ENCODE peak calls at places on chromosomes 6 and 20, in five cellular contexts. J is sigmoid colon, N is stomach, A is H1, B is transverse colon. Q is an unnamed sample. For H3K4me1, the result is how much of the 10 kb centered on the place peaks cover.

GRCh38 chr6:129605962-129606361 is 104.0 kb downstream of the ARHGAP18 start:
- DNase-seq in J (no peak), N (no peak), A (no peak), B (no peak), Q (no peak)

GRCh38 chr6:124984668-124985338 is 22.6 kb downstream of the RNF217 start:
- DNase-seq in J (no peak), N (no peak), A (no peak), B (no peak), Q (no peak)

GRCh38 chr6:95529762-95530161 is 47.6 kb upstream of the MANEA start:
- DNase-seq in J (no peak), N (no peak), A (no peak), B (no peak), Q (no peak)

GRCh38 chr20:63561624-63562396 is 7.9 kb downstream of the FNDC11 start:
- DNase-seq in J (no peak), N (no peak), A (no peak), B (no peak), Q (no peak)

GRCh38 chr6:50128420-50129005 is 78.8 kb upstream of the DEFB112 start:
- DNase-seq in J (no peak), N (no peak), A (no peak), B (no peak), Q (no peak)

GRCh38 chr6:41938590-41938989 is 3.0 kb downstream of the CCND3 start:
- DNase-seq in J (no peak), N (no peak), A (no peak), B (no peak), Q (no peak)

GRCh38 chr6:148470606-148471299 is 128.1 kb downstream of the SASH1 start:
- DNase-seq in J (no peak), N (no peak), A (peak), B (no peak), Q (no peak)

GRCh38 chr6:20188630-20189075 is 23.6 kb downstream of the MBOAT1 start:
- DNase-seq in J (no peak), N (no peak), A (no peak), B (no peak), Q (no peak)

GRCh38 chr20:25058797-25059486 is 1.0 kb upstream of the ACSS1 start:
- DNase-seq in J (peak), N (peak), A (no peak), B (peak), Q (no peak)

GRCh38 chr6:156862711-156863110 is 85.5 kb downstream of the ARID1B start:
- DNase-seq in J (no peak), N (no peak), A (no peak), B (no peak), Q (no peak)

DNA sequence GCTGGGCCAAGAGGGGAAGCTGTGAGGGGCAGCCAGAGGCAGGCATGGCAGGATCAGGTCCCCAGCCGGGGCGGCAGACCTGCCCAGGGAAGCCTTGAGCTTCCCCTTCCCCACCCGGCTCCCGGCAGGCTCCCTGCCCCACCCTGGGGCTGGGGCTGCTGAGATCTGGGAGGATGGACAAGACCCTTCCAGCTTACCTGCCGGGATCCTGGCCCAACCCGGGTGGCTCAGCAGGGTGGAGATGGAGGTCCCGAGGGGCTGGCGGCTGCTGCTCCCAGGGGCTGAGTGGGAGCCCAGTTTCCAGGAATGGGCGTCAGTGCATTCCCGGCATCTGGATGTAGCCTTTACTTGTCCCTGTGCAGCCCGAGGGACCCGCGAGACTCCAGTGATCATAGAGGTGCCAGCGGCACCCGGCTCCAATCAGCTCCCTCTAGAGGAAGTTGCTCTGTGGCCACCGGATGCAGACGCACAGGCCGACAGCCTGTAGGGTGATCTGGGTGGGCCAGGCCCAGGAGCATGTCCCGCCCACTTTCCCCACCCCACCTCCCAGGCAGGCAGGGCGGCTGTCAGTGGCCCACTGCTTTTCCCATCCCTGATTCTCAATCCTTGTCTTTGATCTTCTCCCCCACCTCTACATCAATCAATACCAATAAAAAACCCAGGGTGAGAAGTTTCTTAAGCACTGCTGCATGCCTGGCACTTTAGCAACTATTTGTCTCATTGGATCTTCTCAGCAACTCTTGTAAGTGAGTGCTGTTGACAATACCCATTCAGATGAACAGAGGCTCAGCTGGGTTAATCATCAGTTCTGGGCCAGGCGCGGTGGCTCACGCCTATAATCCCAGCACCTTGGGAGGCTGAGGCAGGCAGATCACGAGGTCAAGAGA is at the start of gene BAK1:
- DNase-seq in J (peak), N (peak), A (peak), B (peak), Q (peak)
- H3K4me1 ChIP-seq in J (under half), N (under half), A (under half), B (under half), Q (under half)

GRCh38 chr6:135030056-135030473 is 24.6 kb downstream of the HBS1L start:
- DNase-seq in J (no peak), N (no peak), A (no peak), B (no peak), Q (no peak)
- TF ChIP-seq EP300 in J (no peak), N (no peak), A (no peak), B (no peak), Q (no peak)

GRCh38 chr6:36641543-36641942 is 37.0 kb upstream of the CDKN1A start:
- DNase-seq in J (no peak), N (no peak), A (no peak), B (peak), Q (no peak)

GRCh38 chr6:36643967-36644366 is 34.5 kb upstream of the CDKN1A start:
- DNase-seq in J (no peak), N (no peak), A (no peak), B (no peak), Q (no peak)

GRCh38 chr6:36639171-36639808 is 39.2 kb upstream of the CDKN1A start:
- DNase-seq in J (no peak), N (no peak), A (no peak), B (no peak), Q (no peak)

GRCh38 chr6:36638579-36638978 is 39.9 kb upstream of the CDKN1A start:
- DNase-seq in J (no peak), N (no peak), A (no peak), B (no peak), Q (no peak)

DNA sequence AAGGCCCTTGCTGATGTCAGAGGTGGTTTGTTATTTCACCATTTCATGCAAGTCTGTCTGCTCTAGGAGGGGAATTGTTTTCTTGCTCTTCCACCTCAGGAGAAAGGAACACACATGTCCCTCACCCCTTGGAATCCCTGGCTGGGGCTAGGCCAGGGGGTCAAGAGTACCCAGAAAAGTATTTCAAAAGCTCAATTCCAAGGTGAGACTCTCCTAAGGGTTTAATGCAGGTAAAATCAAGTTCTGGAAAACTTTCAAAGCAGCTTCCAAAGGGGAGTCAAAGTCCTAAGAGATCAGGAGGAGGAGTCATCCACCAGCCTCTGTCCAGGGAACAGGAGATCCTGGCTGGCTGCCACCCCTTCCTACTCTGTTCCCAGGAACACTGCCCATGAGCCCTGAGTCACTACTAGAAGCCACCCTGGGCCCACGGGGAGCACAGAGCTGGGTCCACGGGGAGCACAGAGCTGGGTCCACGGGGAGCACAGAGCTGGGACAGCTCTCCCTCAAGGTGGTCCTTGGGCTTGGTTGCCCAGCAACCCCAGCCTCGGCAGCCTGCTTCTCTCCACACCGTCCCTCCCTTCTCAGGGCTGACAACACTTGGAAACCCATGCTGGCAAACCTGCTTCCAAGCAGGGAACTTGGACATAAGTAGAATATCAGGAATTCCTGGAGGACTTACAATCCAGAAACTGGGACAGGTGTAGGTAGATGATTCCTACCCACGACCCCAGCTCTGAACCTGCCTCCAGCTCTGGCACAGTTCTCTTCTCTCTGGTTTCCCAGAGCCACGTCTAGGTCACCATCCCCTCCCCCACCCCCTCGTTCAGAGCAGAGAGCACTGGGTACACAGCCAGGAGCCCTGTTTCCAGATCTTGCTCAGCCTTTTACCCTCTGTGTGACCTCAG is 35.3 kb upstream of the CDKN1A start:
- DNase-seq in J (peak), N (peak), A (no peak), B (peak), Q (peak)
- TF ChIP-seq POLR2A in J (no peak), N (no peak), A (no peak), B (peak), Q (no peak)

GRCh38 chr6:119985952-119986736 is 636.6 kb upstream of the MAN1A1 start:
- DNase-seq in J (peak), N (no peak), A (no peak), B (no peak), Q (no peak)
- H3K4me1 ChIP-seq in J (under half), N (under half), A (under half), B (under half), Q (under half)

DNA sequence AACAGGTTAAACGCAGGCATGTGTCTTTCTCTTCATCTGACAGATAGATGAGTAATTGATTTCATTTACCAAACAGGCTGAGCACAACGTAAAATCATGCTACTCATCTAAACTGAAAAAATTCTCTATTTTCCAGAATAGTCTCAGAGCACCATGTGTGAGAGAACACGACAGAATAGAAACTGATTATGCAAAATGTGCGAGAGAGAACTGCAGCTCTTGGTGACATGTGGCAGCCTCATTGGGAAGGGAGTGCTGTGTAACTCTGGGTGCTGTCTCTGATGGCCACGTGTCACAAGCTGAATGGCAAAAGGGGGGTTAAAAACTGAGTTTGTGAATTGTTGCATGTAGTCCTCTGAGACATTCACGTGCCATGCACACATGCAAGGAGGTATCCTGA is 143.7 kb upstream of the ATXN1 start:
- DNase-seq in J (no peak), N (no peak), A (no peak), B (no peak), Q (no peak)
- TF ChIP-seq EP300 in J (no peak), N (no peak), A (no peak), B (no peak), Q (no peak)

GRCh38 chr6:147390909-147391536 is 117.5 kb upstream of the SAMD5 start:
- DNase-seq in J (no peak), N (no peak), A (no peak), B (no peak), Q (no peak)

GRCh38 chr6:147392917-147393625 is 115.4 kb upstream of the SAMD5 start:
- DNase-seq in J (no peak), N (no peak), A (no peak), B (no peak), Q (no peak)

GRCh38 chr6:147397306-147397705 is 111.2 kb upstream of the SAMD5 start:
- DNase-seq in J (no peak), N (no peak), A (no peak), B (no peak), Q (no peak)

GRCh38 chr6:147389463-147389862 is 119.0 kb upstream of the SAMD5 start:
- DNase-seq in J (no peak), N (no peak), A (no peak), B (no peak), Q (no peak)

DNA sequence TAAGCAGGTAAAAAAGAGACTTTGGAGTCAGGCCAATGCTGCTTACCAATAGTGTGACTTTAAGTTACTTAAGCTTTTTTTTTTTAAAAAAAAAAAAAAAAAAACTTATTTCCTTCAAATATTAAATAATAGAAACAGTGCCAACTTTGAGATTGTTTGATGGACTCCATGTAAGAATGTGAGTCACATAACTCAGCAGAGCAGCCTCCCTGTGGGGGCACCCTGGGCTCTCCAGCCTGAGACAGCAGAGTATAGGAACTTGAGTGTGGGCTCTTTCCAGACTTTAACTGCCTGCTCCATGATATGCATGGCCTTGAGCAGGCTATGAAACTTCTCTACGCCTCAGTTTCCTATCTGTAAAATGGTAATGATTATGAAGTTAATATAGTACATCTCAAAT is 113.3 kb upstream of the SAMD5 start:
- DNase-seq in J (no peak), N (no peak), A (no peak), B (no peak), Q (no peak)
- TF ChIP-seq POLR2A in J (no peak), N (no peak), A (no peak), B (no peak), Q (no peak)

GRCh38 chr6:35727206-35727934 is 9.5 kb upstream of the ARMC12 start:
- DNase-seq in J (peak), N (peak), A (peak), B (peak), Q (peak)
- H3K4me1 ChIP-seq in J (half or more), N (half or more), A (under half), B (half or more), Q (half or more)

GRCh38 chr6:83976871-83977270 is 56.7 kb upstream of the MRAP2 start:
- DNase-seq in J (no peak), N (peak), A (no peak), B (no peak), Q (no peak)

GRCh38 chr6:83976037-83976755 is 57.4 kb upstream of the MRAP2 start:
- DNase-seq in J (no peak), N (no peak), A (no peak), B (no peak), Q (no peak)

GRCh38 chr6:83978997-83979396 is 54.6 kb upstream of the MRAP2 start:
- DNase-seq in J (no peak), N (no peak), A (no peak), B (no peak), Q (no peak)

GRCh38 chr6:83974409-83975050 is 59.0 kb upstream of the MRAP2 start:
- DNase-seq in J (no peak), N (no peak), A (no peak), B (no peak), Q (no peak)

GRCh38 chr6:83978324-83978734 is 55.2 kb upstream of the MRAP2 start:
- DNase-seq in J (no peak), N (no peak), A (no peak), B (no peak), Q (no peak)
- TF ChIP-seq EP300 in J (no peak), N (no peak), A (no peak), B (no peak), Q (no peak)

DNA sequence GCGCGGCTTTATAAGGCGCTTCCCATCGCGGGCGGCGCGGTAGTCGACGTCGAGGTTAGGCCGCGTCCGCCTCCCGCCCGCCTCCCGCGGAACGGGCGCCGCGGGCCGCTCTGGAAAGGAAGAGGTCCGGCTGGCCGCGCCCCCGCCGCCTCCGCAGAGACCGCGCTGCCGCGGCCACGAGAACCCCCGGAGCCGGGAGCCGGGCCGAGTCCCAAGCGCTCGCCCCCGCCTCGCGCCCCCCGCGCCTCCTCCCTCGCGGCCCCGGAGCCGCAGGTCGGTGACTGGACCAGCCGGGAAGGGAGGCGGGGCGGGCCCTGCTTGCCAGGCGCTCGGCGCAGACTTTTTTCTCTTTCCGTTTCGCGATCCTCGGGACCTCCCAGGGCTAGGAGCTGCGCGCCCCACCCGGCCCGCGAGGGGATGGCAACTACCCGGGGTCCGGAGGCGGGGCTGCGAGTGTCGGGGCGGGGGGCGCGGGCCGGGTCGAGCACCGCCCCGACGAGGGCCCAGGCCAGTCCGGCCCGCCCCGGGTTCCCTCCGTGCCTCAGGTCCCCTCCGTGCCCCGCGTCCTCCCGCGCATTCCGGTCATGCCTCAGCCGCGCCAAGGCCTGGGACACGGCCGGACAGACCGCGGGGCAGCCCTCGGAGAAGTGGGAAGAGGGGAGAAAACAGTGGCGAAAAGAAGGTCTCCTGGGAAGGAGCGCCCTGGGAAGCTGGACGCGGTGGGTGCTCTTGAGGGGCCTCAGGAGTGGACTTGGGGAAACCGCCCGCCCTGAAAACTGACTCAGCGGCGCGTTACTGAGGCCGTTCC is 421 bp upstream of the PXDC1 start:
- DNase-seq in J (peak), N (peak), A (peak), B (peak), Q (peak)
- TF ChIP-seq POLR2A in J (no peak), N (no peak), A (no peak), B (peak), Q (peak)